ENCODE peak calls at places on chromosomes 11 and 22, in seven cellular contexts. Y, N, F, D, C, L and K are unnamed samples.
A peak's percentile ranks its signal among the peaks of the same experiment; 100 is the strongest.

GRCh38 chr22:41043727-41044126 is 48.7 kb upstream of the EP300 start:
- DNase-seq in F (no peak), Y (no peak), C (no peak), L (no peak), N (no peak), D (no peak), K (no peak)

GRCh38 chr11:76181371-76181770 is 24.9 kb downstream of the WNT11 start:
- DNase-seq in Y (no peak), F (no peak), D (no peak), C (no peak), L (no peak), N (no peak), K (no peak)

GRCh38 chr11:109984634-109985289 is 108.4 kb upstream of the ZC3H12C start:
- DNase-seq in C (no peak), Y (no peak), F (no peak), L (no peak), D (no peak), N (peak; percentile 67), K (no peak)

GRCh38 chr11:34653031-34653430 is 32.1 kb downstream of the EHF start:
- DNase-seq in N (no peak), Y (no peak), L (no peak), D (no peak), F (no peak), C (no peak), K (no peak)

GRCh38 chr11:10125522-10126133 is 168.4 kb downstream of the SBF2 start:
- DNase-seq in N (no peak), C (no peak), L (no peak), D (no peak), Y (no peak), F (no peak), K (no peak)

GRCh38 chr11:3807856-3808845 is at the start of gene PGAP2:
- DNase-seq in N (no peak), Y (peak; percentile 87), L (peak; percentile 90), D (peak; percentile 90), F (peak; percentile 61), C (peak; percentile 61), K (peak; percentile 64)

GRCh38 chr11:72722050-72722748 is 30.0 kb downstream of the ARAP1 start:
- DNase-seq in C (no peak), N (no peak), D (peak; percentile 86), F (peak; percentile 81), Y (peak; percentile 78), L (peak; percentile 92), K (peak; percentile 97)

GRCh38 chr11:79413258-79413657 is 27.6 kb downstream of the TENM4 start:
- DNase-seq in D (no peak), C (no peak), F (no peak), Y (no peak), L (peak; percentile 77), N (no peak), K (no peak)

GRCh38 chr11:789951-790350 is at the start of gene CEND1:
- DNase-seq in F (no peak), N (no peak), L (peak; percentile 95), Y (peak; percentile 72), C (no peak), D (peak; percentile 79), K (no peak)

GRCh38 chr11:126145954-126146353 is 65.5 kb downstream of the RPUSD4 start:
- DNase-seq in C (no peak), D (no peak), N (no peak), L (no peak), Y (no peak), F (no peak), K (no peak)

GRCh38 chr22:26553056-26553752 is 36.7 kb downstream of the TPST2 start:
- DNase-seq in D (no peak), Y (no peak), C (no peak), F (no peak), N (no peak), L (peak; percentile 47), K (peak; percentile 18)

GRCh38 chr22:22410121-22410520 is 98.4 kb downstream of the ZNF280B start:
- DNase-seq in D (no peak), N (no peak), L (no peak), F (no peak), C (no peak), Y (no peak), K (no peak)

GRCh38 chr22:32793604-32794003 is 7.9 kb upstream of the TIMP3 start:
- DNase-seq in D (no peak), Y (no peak), F (no peak), L (no peak), N (no peak), C (no peak), K (no peak)

GRCh38 chr11:57417056-57417455 is 9.9 kb downstream of the SLC43A3 start:
- DNase-seq in D (no peak), N (no peak), C (no peak), L (no peak), F (no peak), Y (no peak), K (no peak)

GRCh38 chr22:24697671-24698082 is 76.8 kb downstream of the PIWIL3 start:
- DNase-seq in C (no peak), N (no peak), L (no peak), Y (no peak), D (no peak), F (no peak), K (peak; percentile 29)

GRCh38 chr11:94017446-94017845 is 3.7 kb upstream of the HEPHL1 start:
- DNase-seq in Y (no peak), C (no peak), F (no peak), N (no peak), L (no peak), D (no peak), K (no peak)

GRCh38 chr11:110128161-110128560 is 35.0 kb downstream of the ZC3H12C start:
- DNase-seq in N (no peak), L (peak; percentile 36), D (no peak), C (no peak), Y (no peak), F (no peak), K (no peak)

GRCh38 chr22:50173221-50173982 is 2.9 kb downstream of the PANX2 start:
- DNase-seq in F (no peak), Y (no peak), L (no peak), N (no peak), D (no peak), C (no peak), K (no peak)

GRCh38 chr11:119347242-119347641 is 737 bp upstream of the MFRP start:
- DNase-seq in N (no peak), L (no peak), F (no peak), Y (no peak), D (no peak), C (peak; percentile 36), K (no peak)

GRCh38 chr22:20013382-20013871 is 3.2 kb downstream of the ARVCF start:
- DNase-seq in L (peak; percentile 86), F (no peak), Y (peak; percentile 88), D (peak; percentile 85), N (no peak), C (peak; percentile 45), K (no peak)

GRCh38 chr11:118619444-118620205 is 12.2 kb downstream of the PHLDB1 start:
- DNase-seq in C (no peak), F (no peak), N (no peak), D (no peak), Y (no peak), L (no peak), K (no peak)

GRCh38 chr11:100469835-100470234 is 217.3 kb upstream of the ARHGAP42 start:
- DNase-seq in N (no peak), Y (no peak), L (no peak), F (no peak), D (no peak), C (no peak), K (no peak)

GRCh38 chr11:29452131-29452530 is 564.7 kb downstream of the KCNA4 start:
- DNase-seq in D (no peak), N (no peak), F (no peak), C (no peak), Y (no peak), L (no peak), K (no peak)

GRCh38 chr11:102114032-102114431 is 3.8 kb downstream of the YAP1 start:
- DNase-seq in D (peak; percentile 37), Y (no peak), L (no peak), C (no peak), F (no peak), N (no peak), K (no peak)

GRCh38 chr11:96329419-96329818 is 13.6 kb downstream of the MAML2 start:
- DNase-seq in D (no peak), C (no peak), Y (peak; percentile 61), L (no peak), F (no peak), N (no peak), K (no peak)

GRCh38 chr11:123069878-123070821 is 8.2 kb upstream of the HSPA8 start:
- DNase-seq in Y (no peak), F (no peak), N (no peak), L (no peak), C (no peak), D (no peak), K (no peak)
- TF ChIP-seq JUND in Y (no peak), F (no peak), N (peak; percentile 62), L (no peak), C (no peak), D (no peak), K (no peak)

GRCh38 chr11:64249563-64250405 is 1.5 kb upstream of the PLCB3 start:
- DNase-seq in D (peak; percentile 65), Y (peak; percentile 32), L (no peak), C (no peak), N (no peak), F (no peak), K (no peak)
- TF ChIP-seq JUND in D (no peak), Y (no peak), L (no peak), C (no peak), N (no peak), F (no peak), K (no peak)

DNA sequence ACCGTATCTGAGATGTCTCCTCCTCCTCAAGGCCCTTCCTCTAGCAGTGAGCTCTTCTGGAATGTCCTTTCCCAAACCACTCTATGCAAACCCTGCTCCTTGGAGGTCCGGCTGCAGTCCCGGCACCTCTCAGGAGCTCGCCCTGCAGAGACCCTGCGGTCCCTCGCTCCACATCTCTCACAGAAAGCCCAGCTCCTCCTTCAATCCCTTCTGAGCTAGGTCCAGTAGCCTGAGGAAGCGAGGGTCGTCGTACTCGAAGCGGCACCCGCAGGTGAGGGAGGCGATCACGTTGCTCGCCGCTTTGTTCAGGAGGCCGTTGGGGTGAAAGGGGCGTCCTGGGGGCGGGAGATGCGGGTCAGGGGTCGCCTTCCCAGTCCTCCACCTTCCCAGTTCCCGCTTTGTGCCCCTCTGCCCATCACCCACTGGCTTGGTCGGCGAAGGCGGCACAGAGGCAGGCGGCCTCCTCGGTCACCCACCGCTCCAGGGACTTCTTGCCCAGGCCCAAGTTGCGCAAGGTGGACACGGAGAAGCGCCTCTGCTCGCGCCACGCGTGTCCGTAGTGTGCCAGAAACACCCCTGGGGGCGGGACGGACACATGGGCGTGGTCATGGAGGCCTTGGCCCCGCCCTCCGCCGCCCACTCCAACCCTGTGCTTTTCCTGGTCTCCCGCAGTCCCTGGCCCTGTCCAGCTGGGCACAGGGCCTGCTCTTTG is 21.5 kb upstream of the CYP2D6 start:
- DNase-seq in D (peak; percentile 61), N (no peak), F (no peak), Y (peak; percentile 18), C (no peak), L (no peak), K (no peak)
- TF ChIP-seq JUND in D (no peak), N (no peak), F (no peak), Y (no peak), C (no peak), L (no peak), K (no peak)

DNA sequence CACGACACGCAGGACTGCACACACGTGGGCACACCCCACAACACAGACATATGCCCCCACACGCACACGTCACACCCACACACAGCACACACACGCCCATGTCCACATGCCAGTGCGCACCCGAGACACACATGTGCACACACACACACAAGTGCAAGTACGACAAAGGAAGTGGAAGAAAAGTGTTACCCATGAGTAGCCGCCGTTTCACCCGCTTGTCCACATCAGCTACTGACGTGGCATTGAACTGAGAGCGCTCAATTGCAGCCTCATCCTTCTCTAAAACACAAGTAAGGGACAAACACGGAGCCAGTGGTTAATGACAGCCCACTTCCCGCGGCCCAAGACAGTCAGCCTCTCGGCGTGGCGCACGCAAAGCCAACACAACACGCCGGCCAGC is 68.4 kb upstream of the TTLL12 start:
- DNase-seq in F (no peak), D (no peak), N (no peak), Y (no peak), L (no peak), C (no peak), K (no peak)
- TF ChIP-seq JUND in F (no peak), D (no peak), N (no peak), Y (no peak), L (no peak), C (no peak), K (no peak)